ENCODE peak calls at places on chromosome 1, in six cellular contexts. C is K562, Z is HepG2, D is upper lobe of left lung, M is GM12878, R is A549. F is an unnamed sample.

GRCh38 chr1:229137274-229137673 is 133.6 kb upstream of the RAB4A start:
- ATAC-seq in C (no peak), Z (no peak), D (no peak), M (no peak), R (no peak), F (no peak)

GRCh38 chr1:184223216-184223615 is 163.6 kb upstream of the C1orf21 start:
- ATAC-seq in C (peak; percentile 61), Z (no peak), D (peak; percentile 59), M (peak; percentile 27), R (peak; percentile 94), F (no peak)

GRCh38 chr1:245995474-245995873 is 511.6 kb downstream of the SMYD3 start:
- ATAC-seq in C (no peak), Z (no peak), D (no peak), M (no peak), R (no peak), F (no peak)

GRCh38 chr1:192941722-192942411 is 117.3 kb downstream of the UCHL5 start:
- ATAC-seq in C (peak; percentile 18), Z (no peak), D (peak; percentile 19), M (peak; percentile 41), R (no peak), F (no peak)

GRCh38 chr1:90104941-90105593 is 110.2 kb downstream of the ZNF326 start:
- ATAC-seq in C (no peak), Z (no peak), D (no peak), M (no peak), R (no peak), F (no peak)

GRCh38 chr1:54681396-54681795 is 34.3 kb upstream of the TTC4 start:
- ATAC-seq in C (no peak), Z (no peak), D (no peak), M (peak; percentile 27), R (peak; percentile 44), F (no peak)

GRCh38 chr1:48654606-48655210 is 122.0 kb downstream of the BEND5 start:
- ATAC-seq in C (no peak), Z (no peak), D (no peak), M (no peak), R (no peak), F (no peak)

GRCh38 chr1:15332525-15332924 is 77.2 kb upstream of the EFHD2 start:
- ATAC-seq in C (no peak), Z (no peak), D (no peak), M (no peak), R (no peak), F (no peak)

GRCh38 chr1:192867180-192867579 is 58.3 kb downstream of the RGS2 start:
- ATAC-seq in C (peak; percentile 79), Z (no peak), D (no peak), M (no peak), R (no peak), F (no peak)

GRCh38 chr1:110235839-110236682 is 25.9 kb downstream of the KCNC4 start:
- ATAC-seq in C (peak; percentile 62), Z (no peak), D (no peak), M (peak; percentile 74), R (peak; percentile 66), F (no peak)

GRCh38 chr1:78048446-78048845 is 2.7 kb downstream of the GIPC2 start:
- ATAC-seq in C (no peak), Z (no peak), D (no peak), M (peak; percentile 17), R (no peak), F (no peak)

GRCh38 chr1:201557572-201557958 is 18.6 kb downstream of the NAV1 start:
- ATAC-seq in C (no peak), Z (no peak), D (no peak), M (no peak), R (no peak), F (no peak)

GRCh38 chr1:243638186-243638585 is 211.9 kb downstream of the AKT3 start:
- ATAC-seq in C (no peak), Z (no peak), D (no peak), M (no peak), R (no peak), F (no peak)

GRCh38 chr1:226417830-226418546 is 10.1 kb upstream of the PARP1 start:
- ATAC-seq in C (no peak), Z (no peak), D (no peak), M (no peak), R (no peak), F (no peak)

GRCh38 chr1:168467452-168467851 is 76.3 kb downstream of the XCL2 start:
- ATAC-seq in C (no peak), Z (no peak), D (no peak), M (peak; percentile 60), R (no peak), F (no peak)

GRCh38 chr1:50257029-50257428 is 148.3 kb downstream of the ELAVL4 start:
- ATAC-seq in C (no peak), Z (no peak), D (no peak), M (no peak), R (no peak), F (no peak)

DNA sequence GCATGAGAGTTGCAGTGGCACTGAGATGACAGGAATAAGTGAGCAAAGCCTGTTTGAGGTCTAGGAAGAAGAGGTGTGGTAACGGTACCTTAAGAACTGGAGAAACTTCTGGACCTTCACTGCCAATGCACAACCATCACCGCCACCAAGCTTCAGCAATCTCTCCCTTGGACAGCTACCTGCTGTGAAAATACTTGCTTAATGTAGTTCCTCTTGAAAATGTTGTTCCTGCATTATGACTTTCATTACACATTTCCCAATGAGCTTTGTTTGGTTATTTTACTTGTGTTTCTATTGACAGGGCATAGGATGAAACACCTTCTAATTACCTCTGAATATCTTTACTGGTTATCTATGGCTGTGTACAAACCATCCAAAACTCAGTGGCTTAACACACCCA is 149.2 kb downstream of the ELAVL4 start:
- ATAC-seq in C (no peak), Z (no peak), D (no peak), M (no peak), R (no peak), F (no peak)
- H3K27ac ChIP-seq in C (no peak overlapping the region), Z (no peak overlapping the region), D (no peak overlapping the region), M (no peak overlapping the region), R (no peak overlapping the region), F (no peak overlapping the region)

GRCh38 chr1:150236614-150236934 is 662 bp upstream of the ANP32E start:
- ATAC-seq in C (no peak), Z (no peak), D (no peak), M (no peak), R (no peak), F (no peak)

GRCh38 chr1:150235436-150235851 is 468 bp downstream of the ANP32E start:
- ATAC-seq in C (peak; percentile 5), Z (no peak), D (no peak), M (no peak), R (peak; percentile 2), F (no peak)

GRCh38 chr1:150237746-150238145 is 1.8 kb upstream of the ANP32E start:
- ATAC-seq in C (no peak), Z (no peak), D (no peak), M (no peak), R (no peak), F (no peak)

GRCh38 chr1:150234647-150235435 is 1.1 kb downstream of the ANP32E start:
- ATAC-seq in C (peak; percentile 84), Z (peak; percentile 65), D (peak; percentile 76), M (peak; percentile 75), R (peak; percentile 73), F (peak; percentile 62)

DNA sequence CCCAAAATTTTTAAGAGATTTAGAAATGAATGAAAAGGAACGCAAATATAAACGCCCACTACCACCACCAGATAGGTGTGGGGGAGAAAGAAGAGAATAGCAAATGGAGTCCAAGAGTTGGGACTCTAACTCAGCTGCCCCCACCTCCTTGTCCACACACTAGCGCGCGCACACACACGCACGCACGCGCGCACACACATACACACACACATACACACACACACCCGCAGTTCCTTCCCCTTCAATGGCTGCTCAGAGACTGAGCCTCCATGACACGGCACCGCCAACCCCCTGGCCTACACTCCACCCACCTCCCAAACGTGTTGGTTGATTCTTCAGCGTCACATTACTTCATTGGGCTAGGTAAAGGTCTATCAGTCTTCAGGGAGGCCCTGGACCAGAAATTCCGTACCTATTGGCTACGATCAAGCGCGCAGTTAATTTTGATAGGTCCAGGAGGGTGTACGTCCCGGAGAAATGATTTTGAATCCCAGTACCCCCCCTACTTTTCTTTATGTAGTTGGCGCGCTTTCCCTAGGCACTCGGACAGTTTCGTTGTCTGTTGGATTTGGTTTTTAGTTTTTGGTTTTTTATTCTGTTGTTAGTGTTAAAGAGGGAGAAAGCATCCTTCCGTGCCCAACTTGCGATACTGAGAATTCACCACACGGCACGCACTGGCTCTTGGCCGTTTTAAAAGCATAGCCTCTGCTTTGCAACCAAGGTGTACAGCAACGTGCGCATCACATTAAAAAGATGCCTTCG is at the start of gene ANP32E:
- ATAC-seq in C (peak; percentile 90), Z (peak; percentile 94), D (peak; percentile 98), M (peak; percentile 87), R (peak; percentile 91), F (peak; percentile 97)
- TF ChIP-seq EP300 in C (no peak), Z (peak; percentile 49), D (no peak), M (peak; percentile 24), R (no peak), F (no peak)

DNA sequence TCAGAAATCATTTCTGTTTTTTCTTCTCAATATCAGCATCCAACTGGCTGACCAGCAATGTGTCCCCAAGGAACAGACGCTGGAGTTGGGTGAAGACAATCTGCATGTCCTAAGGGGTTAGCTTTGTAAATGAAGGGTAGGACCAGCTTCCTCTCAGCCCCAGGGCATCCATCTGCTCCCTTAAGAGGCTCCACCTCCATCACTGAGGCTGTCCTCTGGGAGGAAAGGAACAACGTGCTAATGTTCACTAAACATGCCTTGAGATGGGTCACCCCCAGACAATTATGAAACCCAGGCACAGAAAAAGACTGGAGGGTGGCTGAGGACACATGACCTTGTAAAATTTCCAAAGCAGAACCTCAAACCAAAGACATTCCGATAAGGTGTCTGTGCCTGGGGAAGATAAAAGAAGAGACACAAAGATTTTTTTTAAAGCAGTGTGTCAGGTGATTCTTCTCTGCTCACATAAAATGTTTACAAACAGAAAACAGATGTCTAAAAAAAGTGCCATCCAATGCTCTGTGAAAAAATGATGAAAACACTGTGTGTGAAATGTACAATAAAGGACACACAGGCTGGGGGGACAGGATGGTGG is 37.6 kb upstream of the ZNF124 start:
- ATAC-seq in C (no peak), Z (no peak), D (no peak), M (no peak), R (no peak), F (no peak)
- H3K27ac ChIP-seq in C (peak overlapping the region; percentile 80), Z (no peak overlapping the region), D (no peak overlapping the region), M (peak overlapping the region; percentile 91), R (no peak overlapping the region), F (no peak overlapping the region)

GRCh38 chr1:71080782-71081696 is at the start of gene ZRANB2:
- ATAC-seq in C (peak; percentile 96), Z (peak; percentile 99), D (peak; percentile 98), M (peak; percentile 97), R (peak; percentile 99), F (peak; percentile 97)
- TF ChIP-seq EP300 in C (peak; percentile 59), Z (no peak), D (no peak), M (peak; percentile 63), R (no peak), F (no peak)

GRCh38 chr1:186763107-186763506 is 65.6 kb upstream of the PLA2G4A start:
- ATAC-seq in C (no peak), Z (no peak), D (no peak), M (no peak), R (peak; percentile 89), F (no peak)
- H3K27ac ChIP-seq in C (no peak overlapping the region), Z (no peak overlapping the region), D (no peak overlapping the region), M (no peak overlapping the region), R (peak overlapping the region; percentile 49), F (no peak overlapping the region)